ENCODE peak calls at places on chromosomes 2 and 18, in eight cellular contexts. One of them, this sample, is unnamed.

GRCh38 chr2:177433402-177433801 is 40.8 kb downstream of the AGPS start:
- DNase-seq in dorsolateral prefrontal cortex: no peak
- DNase-seq in bronchial epithelial cell: peak
- DNase-seq in epithelial cell of esophagus: peak
- DNase-seq in upper lobe of right lung: no peak
- DNase-seq in Karpas-422: no peak
- DNase-seq in spleen: no peak
- DNase-seq in fibroblast of pulmonary artery: peak
- DNase-seq in this sample: no peak

GRCh38 chr2:152415231-152415642 is 80.3 kb downstream of the FMNL2 start:
- DNase-seq in dorsolateral prefrontal cortex: no peak
- DNase-seq in bronchial epithelial cell: peak
- DNase-seq in epithelial cell of esophagus: peak
- DNase-seq in upper lobe of right lung: no peak
- DNase-seq in Karpas-422: no peak
- DNase-seq in spleen: no peak
- DNase-seq in fibroblast of pulmonary artery: peak
- DNase-seq in this sample: no peak

GRCh38 chr18:27143580-27144287 is 41.4 kb downstream of the CHST9 start:
- DNase-seq in dorsolateral prefrontal cortex: no peak
- DNase-seq in bronchial epithelial cell: no peak
- DNase-seq in epithelial cell of esophagus: no peak
- DNase-seq in upper lobe of right lung: no peak
- DNase-seq in Karpas-422: no peak
- DNase-seq in spleen: no peak
- DNase-seq in fibroblast of pulmonary artery: no peak
- DNase-seq in this sample: no peak

GRCh38 chr18:3679254-3679653 is 229.3 kb downstream of the TGIF1 start:
- DNase-seq in dorsolateral prefrontal cortex: no peak
- DNase-seq in bronchial epithelial cell: peak
- DNase-seq in epithelial cell of esophagus: peak
- DNase-seq in upper lobe of right lung: no peak
- DNase-seq in Karpas-422: no peak
- DNase-seq in spleen: no peak
- DNase-seq in fibroblast of pulmonary artery: no peak
- DNase-seq in this sample: no peak

GRCh38 chr2:109402980-109403840 is 210.6 kb downstream of the SEPTIN10 start:
- DNase-seq in dorsolateral prefrontal cortex: no peak
- DNase-seq in bronchial epithelial cell: no peak
- DNase-seq in epithelial cell of esophagus: no peak
- DNase-seq in upper lobe of right lung: no peak
- DNase-seq in Karpas-422: no peak
- DNase-seq in spleen: no peak
- DNase-seq in fibroblast of pulmonary artery: no peak
- DNase-seq in this sample: no peak

GRCh38 chr2:12605936-12606335 is 110.8 kb upstream of the TRIB2 start:
- DNase-seq in dorsolateral prefrontal cortex: no peak
- DNase-seq in bronchial epithelial cell: no peak
- DNase-seq in epithelial cell of esophagus: no peak
- DNase-seq in upper lobe of right lung: no peak
- DNase-seq in Karpas-422: no peak
- DNase-seq in spleen: no peak
- DNase-seq in fibroblast of pulmonary artery: peak
- DNase-seq in this sample: no peak

GRCh38 chr2:144225077-144225476 is 294.8 kb downstream of the ZEB2 start:
- DNase-seq in dorsolateral prefrontal cortex: no peak
- DNase-seq in bronchial epithelial cell: no peak
- DNase-seq in epithelial cell of esophagus: no peak
- DNase-seq in upper lobe of right lung: no peak
- DNase-seq in Karpas-422: no peak
- DNase-seq in spleen: no peak
- DNase-seq in fibroblast of pulmonary artery: no peak
- DNase-seq in this sample: no peak

GRCh38 chr2:128388414-128389032 is 69.9 kb upstream of the HS6ST1 start:
- DNase-seq in dorsolateral prefrontal cortex: no peak
- DNase-seq in bronchial epithelial cell: peak
- DNase-seq in epithelial cell of esophagus: peak
- DNase-seq in upper lobe of right lung: peak
- DNase-seq in Karpas-422: no peak
- DNase-seq in spleen: peak
- DNase-seq in fibroblast of pulmonary artery: no peak
- DNase-seq in this sample: no peak

GRCh38 chr2:198394208-198394607 is 589.8 kb downstream of the PLCL1 start:
- DNase-seq in dorsolateral prefrontal cortex: no peak
- DNase-seq in bronchial epithelial cell: no peak
- DNase-seq in epithelial cell of esophagus: no peak
- DNase-seq in upper lobe of right lung: no peak
- DNase-seq in Karpas-422: no peak
- DNase-seq in spleen: no peak
- DNase-seq in fibroblast of pulmonary artery: no peak
- DNase-seq in this sample: no peak

GRCh38 chr2:172226244-172227061 is 123.8 kb upstream of the DLX2 start:
- DNase-seq in dorsolateral prefrontal cortex: no peak
- DNase-seq in bronchial epithelial cell: peak
- DNase-seq in epithelial cell of esophagus: peak
- DNase-seq in upper lobe of right lung: no peak
- DNase-seq in Karpas-422: peak
- DNase-seq in spleen: no peak
- DNase-seq in fibroblast of pulmonary artery: no peak
- DNase-seq in this sample: peak

GRCh38 chr2:197161738-197162137 is 148.8 kb downstream of the ANKRD44 start:
- DNase-seq in dorsolateral prefrontal cortex: no peak
- DNase-seq in bronchial epithelial cell: no peak
- DNase-seq in epithelial cell of esophagus: no peak
- DNase-seq in upper lobe of right lung: no peak
- DNase-seq in Karpas-422: no peak
- DNase-seq in spleen: no peak
- DNase-seq in fibroblast of pulmonary artery: no peak
- DNase-seq in this sample: no peak

GRCh38 chr2:128769457-128770142 is 450.9 kb upstream of the HS6ST1 start:
- DNase-seq in dorsolateral prefrontal cortex: no peak
- DNase-seq in bronchial epithelial cell: no peak
- DNase-seq in epithelial cell of esophagus: no peak
- DNase-seq in upper lobe of right lung: peak
- DNase-seq in Karpas-422: no peak
- DNase-seq in spleen: peak
- DNase-seq in fibroblast of pulmonary artery: no peak
- DNase-seq in this sample: no peak

GRCh38 chr2:148674063-148675020 is 29.8 kb downstream of the EPC2 start:
- DNase-seq in dorsolateral prefrontal cortex: no peak
- DNase-seq in bronchial epithelial cell: peak
- DNase-seq in epithelial cell of esophagus: peak
- DNase-seq in upper lobe of right lung: no peak
- DNase-seq in Karpas-422: peak
- DNase-seq in spleen: no peak
- DNase-seq in fibroblast of pulmonary artery: no peak
- DNase-seq in this sample: no peak

GRCh38 chr2:173881466-173881865 is 83.7 kb downstream of the SP3 start:
- DNase-seq in dorsolateral prefrontal cortex: no peak
- DNase-seq in bronchial epithelial cell: no peak
- DNase-seq in epithelial cell of esophagus: no peak
- DNase-seq in upper lobe of right lung: no peak
- DNase-seq in Karpas-422: peak
- DNase-seq in spleen: no peak
- DNase-seq in fibroblast of pulmonary artery: peak
- DNase-seq in this sample: no peak

GRCh38 chr2:26691881-26692813 is at the start of gene KCNK3:
- DNase-seq in dorsolateral prefrontal cortex: no peak
- DNase-seq in bronchial epithelial cell: no peak
- DNase-seq in epithelial cell of esophagus: peak
- DNase-seq in upper lobe of right lung: peak
- DNase-seq in Karpas-422: no peak
- DNase-seq in spleen: no peak
- DNase-seq in fibroblast of pulmonary artery: peak
- DNase-seq in this sample: no peak

GRCh38 chr18:13262839-13263691 is 44.5 kb downstream of the LDLRAD4 start:
- DNase-seq in dorsolateral prefrontal cortex: no peak
- DNase-seq in bronchial epithelial cell: no peak
- DNase-seq in epithelial cell of esophagus: no peak
- DNase-seq in upper lobe of right lung: peak
- DNase-seq in Karpas-422: no peak
- DNase-seq in spleen: peak
- DNase-seq in fibroblast of pulmonary artery: no peak
- DNase-seq in this sample: no peak

GRCh38 chr18:56645415-56646016 is 5.6 kb upstream of the WDR7 start:
- DNase-seq in dorsolateral prefrontal cortex: no peak
- DNase-seq in bronchial epithelial cell: peak
- DNase-seq in epithelial cell of esophagus: peak
- DNase-seq in upper lobe of right lung: no peak
- DNase-seq in Karpas-422: peak
- DNase-seq in spleen: no peak
- DNase-seq in fibroblast of pulmonary artery: no peak
- DNase-seq in this sample: no peak

GRCh38 chr2:134289225-134289624 is 35.4 kb downstream of the MGAT5 start:
- DNase-seq in dorsolateral prefrontal cortex: no peak
- DNase-seq in bronchial epithelial cell: no peak
- DNase-seq in epithelial cell of esophagus: no peak
- DNase-seq in upper lobe of right lung: no peak
- DNase-seq in Karpas-422: no peak
- DNase-seq in spleen: peak
- DNase-seq in fibroblast of pulmonary artery: no peak
- DNase-seq in this sample: no peak

GRCh38 chr18:23992119-23992940 is 22.2 kb upstream of the TTC39C start:
- DNase-seq in dorsolateral prefrontal cortex: peak
- DNase-seq in bronchial epithelial cell: peak
- DNase-seq in epithelial cell of esophagus: peak
- DNase-seq in upper lobe of right lung: no peak
- DNase-seq in Karpas-422: no peak
- DNase-seq in spleen: no peak
- DNase-seq in fibroblast of pulmonary artery: no peak
- DNase-seq in this sample: peak

DNA sequence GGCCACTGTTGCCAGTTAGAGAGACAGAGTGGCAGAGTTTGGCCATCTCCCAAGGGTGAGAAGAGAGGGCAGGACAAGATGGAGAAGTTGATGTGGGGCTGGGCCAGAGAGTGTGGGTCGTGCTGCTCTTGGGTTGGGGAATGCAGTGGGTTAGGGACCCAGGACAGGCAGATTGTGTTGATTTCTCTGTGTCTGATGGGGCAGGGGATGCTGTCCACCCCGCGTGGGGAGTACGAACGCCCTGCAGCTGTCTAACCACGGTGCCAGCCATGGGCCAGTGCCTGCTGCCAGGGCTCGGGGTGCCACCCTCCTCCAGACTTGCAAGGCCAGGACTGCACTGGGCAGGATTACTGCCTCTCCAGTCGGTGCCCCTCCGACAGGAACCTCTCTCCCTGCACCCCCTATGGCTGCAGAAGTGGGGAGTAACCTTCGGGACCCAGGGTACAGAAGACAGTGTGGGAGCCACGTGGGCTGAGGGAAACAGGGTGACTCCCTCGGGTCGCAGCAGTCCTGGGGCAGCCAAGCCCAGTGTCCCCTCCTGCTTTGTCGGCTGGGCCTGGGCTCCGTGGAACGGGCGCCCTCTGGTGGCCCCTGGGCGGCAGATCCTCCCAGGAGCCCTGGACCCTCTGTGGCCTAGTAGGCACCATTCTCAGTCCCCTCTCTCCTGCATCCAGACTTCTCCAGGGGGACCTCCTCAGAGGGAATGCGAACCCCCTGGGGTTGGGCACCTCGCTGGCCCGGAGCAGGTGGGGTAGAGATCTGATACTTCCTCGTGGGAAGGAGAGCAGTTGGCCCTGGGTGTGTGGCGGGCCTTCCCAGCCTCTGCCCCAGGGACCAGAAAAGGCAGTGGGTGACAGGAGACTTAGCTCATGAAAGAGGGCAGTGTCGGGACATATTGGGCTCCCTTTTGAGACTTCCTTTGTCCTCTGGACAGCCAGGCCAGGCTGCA is 2.7 kb downstream of the GPC1 start:
- DNase-seq in dorsolateral prefrontal cortex: peak
- DNase-seq in bronchial epithelial cell: peak
- DNase-seq in epithelial cell of esophagus: peak
- DNase-seq in upper lobe of right lung: peak
- DNase-seq in Karpas-422: peak
- DNase-seq in spleen: peak
- DNase-seq in fibroblast of pulmonary artery: peak
- DNase-seq in this sample: peak
- H3K4me3 ChIP-seq in dorsolateral prefrontal cortex: peak
- H3K4me3 ChIP-seq in bronchial epithelial cell: peak
- H3K4me3 ChIP-seq in epithelial cell of esophagus: peak
- H3K4me3 ChIP-seq in upper lobe of right lung: no peak
- H3K4me3 ChIP-seq in Karpas-422: no peak
- H3K4me3 ChIP-seq in spleen: no peak
- H3K4me3 ChIP-seq in fibroblast of pulmonary artery: peak
- H3K4me3 ChIP-seq in this sample: no peak

DNA sequence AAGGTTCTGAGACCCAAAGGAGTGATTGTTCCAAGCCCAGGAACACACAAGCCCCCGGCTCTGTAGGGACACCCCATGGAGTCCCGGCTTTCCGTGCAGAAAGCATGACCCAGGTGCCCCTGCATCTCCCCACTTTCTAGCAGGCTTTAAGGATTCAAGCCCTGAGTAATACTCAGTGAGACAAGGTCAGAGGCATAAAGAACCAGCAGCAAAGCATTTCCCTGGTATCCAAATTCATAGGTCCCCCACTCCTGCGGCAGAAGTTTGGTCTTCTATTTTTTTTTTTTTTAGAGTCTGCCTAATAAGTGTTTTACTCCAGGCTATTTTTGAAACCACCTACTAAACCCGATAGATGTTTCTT is 16.3 kb downstream of the TSHZ1 start:
- DNase-seq in dorsolateral prefrontal cortex: no peak
- DNase-seq in bronchial epithelial cell: no peak
- DNase-seq in epithelial cell of esophagus: no peak
- DNase-seq in upper lobe of right lung: no peak
- DNase-seq in Karpas-422: no peak
- DNase-seq in spleen: no peak
- DNase-seq in fibroblast of pulmonary artery: no peak
- DNase-seq in this sample: no peak
- H3K4me3 ChIP-seq in dorsolateral prefrontal cortex: no peak
- H3K4me3 ChIP-seq in bronchial epithelial cell: no peak
- H3K4me3 ChIP-seq in epithelial cell of esophagus: no peak
- H3K4me3 ChIP-seq in upper lobe of right lung: peak
- H3K4me3 ChIP-seq in Karpas-422: no peak
- H3K4me3 ChIP-seq in spleen: no peak
- H3K4me3 ChIP-seq in fibroblast of pulmonary artery: peak
- H3K4me3 ChIP-seq in this sample: peak

GRCh38 chr2:202015471-202015870 is 18.2 kb upstream of the FZD7 start:
- DNase-seq in dorsolateral prefrontal cortex: no peak
- DNase-seq in bronchial epithelial cell: no peak
- DNase-seq in epithelial cell of esophagus: no peak
- DNase-seq in upper lobe of right lung: no peak
- DNase-seq in Karpas-422: no peak
- DNase-seq in spleen: no peak
- DNase-seq in fibroblast of pulmonary artery: no peak
- DNase-seq in this sample: no peak
- H3K4me3 ChIP-seq in dorsolateral prefrontal cortex: no peak
- H3K4me3 ChIP-seq in bronchial epithelial cell: no peak
- H3K4me3 ChIP-seq in epithelial cell of esophagus: no peak
- H3K4me3 ChIP-seq in upper lobe of right lung: no peak
- H3K4me3 ChIP-seq in Karpas-422: no peak
- H3K4me3 ChIP-seq in spleen: no peak
- H3K4me3 ChIP-seq in fibroblast of pulmonary artery: no peak
- H3K4me3 ChIP-seq in this sample: no peak

DNA sequence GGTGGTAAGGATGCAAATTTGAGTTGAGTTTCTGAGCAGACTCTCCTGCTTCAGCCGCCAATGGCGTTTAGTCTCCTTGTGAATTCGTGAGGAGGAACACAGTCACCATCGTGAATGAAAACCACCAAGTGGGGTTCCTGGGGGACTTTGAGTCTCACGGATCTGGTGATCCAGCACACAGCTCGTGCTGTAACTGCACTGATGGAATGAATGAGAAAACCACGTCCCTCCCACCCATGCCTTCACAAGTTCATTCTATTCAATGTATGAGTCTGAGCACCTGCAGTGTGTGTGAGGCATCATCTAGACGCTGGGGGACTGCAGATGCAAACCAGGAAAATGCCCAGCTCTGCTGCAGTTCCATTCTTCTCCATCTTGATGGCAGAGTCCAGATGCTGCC is 127.9 kb downstream of the PIEZO2 start:
- DNase-seq in dorsolateral prefrontal cortex: no peak
- DNase-seq in bronchial epithelial cell: no peak
- DNase-seq in epithelial cell of esophagus: no peak
- DNase-seq in upper lobe of right lung: no peak
- DNase-seq in Karpas-422: no peak
- DNase-seq in spleen: no peak
- DNase-seq in fibroblast of pulmonary artery: no peak
- DNase-seq in this sample: no peak
- H3K4me3 ChIP-seq in dorsolateral prefrontal cortex: no peak
- H3K4me3 ChIP-seq in bronchial epithelial cell: no peak
- H3K4me3 ChIP-seq in epithelial cell of esophagus: no peak
- H3K4me3 ChIP-seq in upper lobe of right lung: no peak
- H3K4me3 ChIP-seq in Karpas-422: no peak
- H3K4me3 ChIP-seq in spleen: no peak
- H3K4me3 ChIP-seq in fibroblast of pulmonary artery: no peak
- H3K4me3 ChIP-seq in this sample: no peak

This sample was measured in Peyer's patch.